ENCODE peak calls at places on chromosomes 13 and 19, in ten cellular contexts. O is osteoblast, A is heart right ventricle, T is glutamatergic neuron, M is cardiac muscle cell, X is lower leg skin, F is left lung, Q is endothelial cell of umbilical vein, Y is neural crest cell, Z is fibroblast of pulmonary artery. H is an unnamed sample.

GRCh38 chr13:49540552-49540951 is 44.8 kb downstream of the PHF11 start:
- DNase-seq in O (no peak), Y (no peak), A (no peak), F (no peak), Z (peak), M (no peak), X (no peak), T (no peak), Q (peak), H (no peak)

GRCh38 chr13:107874456-107874855 is 340.9 kb downstream of the LIG4 start:
- DNase-seq in Q (no peak), F (no peak), A (no peak), X (no peak), O (no peak), T (no peak), M (no peak), Z (no peak), Y (no peak), H (no peak)

GRCh38 chr13:36736119-36736726 is 62.4 kb downstream of the SERTM1 start:
- DNase-seq in A (no peak), M (peak), Z (peak), F (no peak), Q (peak), X (no peak), T (peak), Y (peak), O (peak), H (no peak)

GRCh38 chr19:58468216-58468839 is 1.4 kb downstream of the ZNF324 start:
- DNase-seq in Q (no peak), A (no peak), O (peak), T (no peak), F (no peak), M (no peak), Z (no peak), Y (no peak), X (no peak), H (no peak)

GRCh38 chr19:52291781-52292180 is 5.2 kb upstream of the ZNF480 start:
- DNase-seq in O (no peak), M (no peak), F (no peak), T (no peak), Z (no peak), X (no peak), A (no peak), Y (no peak), Q (no peak), H (no peak)

GRCh38 chr19:814108-815078 is 7.4 kb downstream of the PLPPR3 start:
- DNase-seq in X (no peak), Q (no peak), F (no peak), Z (no peak), A (no peak), Y (peak), M (no peak), T (no peak), O (peak), H (no peak)

GRCh38 chr13:39531646-39532045 is 71.3 kb downstream of the LHFPL6 start:
- DNase-seq in Z (peak), F (no peak), Q (no peak), A (no peak), T (no peak), Y (no peak), M (no peak), X (no peak), O (peak), H (no peak)

GRCh38 chr13:29039212-29039611 is 219.1 kb downstream of the MTUS2 start:
- DNase-seq in Y (no peak), T (no peak), Q (no peak), Z (no peak), X (no peak), O (no peak), M (no peak), F (no peak), A (no peak), H (no peak)

GRCh38 chr13:97359181-97360057 is 74.5 kb upstream of the RAP2A start:
- DNase-seq in M (peak), F (no peak), Y (peak), T (peak), O (peak), X (no peak), Q (peak), Z (peak), A (no peak), H (peak)

GRCh38 chr19:973726-974563 is 10.2 kb upstream of the WDR18 start:
- DNase-seq in Y (no peak), A (no peak), F (no peak), T (peak), Q (no peak), X (no peak), Z (no peak), O (no peak), M (no peak), H (no peak)

GRCh38 chr19:44845286-44845611 is 848 bp upstream of the NECTIN2 start:
- DNase-seq in M (no peak), Z (no peak), Y (no peak), X (no peak), O (no peak), A (peak), Q (no peak), T (no peak), F (no peak), H (no peak)

GRCh38 chr13:21997726-21998125 is 326.9 kb downstream of the FGF9 start:
- DNase-seq in M (no peak), O (no peak), F (no peak), A (no peak), X (no peak), Y (no peak), Z (no peak), Q (no peak), T (no peak), H (no peak)

GRCh38 chr19:49231389-49231788 is 73.8 kb downstream of the TRPM4 start:
- DNase-seq in T (no peak), A (no peak), Q (no peak), O (no peak), Z (no peak), M (no peak), Y (no peak), X (no peak), F (no peak), H (no peak)

GRCh38 chr19:46546194-46546896 is 50.7 kb upstream of the PNMA8B start:
- DNase-seq in Q (peak), Y (no peak), O (no peak), Z (peak), X (peak), F (no peak), M (peak), T (peak), A (no peak), H (no peak)

GRCh38 chr19:3506384-3507340 is 551 bp downstream of the FZR1 start:
- DNase-seq in O (peak), F (peak), T (no peak), A (no peak), Y (no peak), Z (no peak), X (peak), M (peak), Q (peak), H (no peak)

GRCh38 chr19:30407310-30407709 is 35.1 kb downstream of the ZNF536 start:
- DNase-seq in A (no peak), T (no peak), M (no peak), X (peak), Z (no peak), O (no peak), Y (no peak), F (no peak), Q (no peak), H (no peak)

GRCh38 chr19:30408734-30409301 is 36.6 kb downstream of the ZNF536 start:
- DNase-seq in X (no peak), Q (no peak), Y (no peak), Z (no peak), O (no peak), F (no peak), M (no peak), A (no peak), T (no peak), H (no peak)

GRCh38 chr19:30403583-30403982 is 31.4 kb downstream of the ZNF536 start:
- DNase-seq in M (no peak), A (no peak), Q (no peak), O (no peak), T (no peak), F (no peak), Z (no peak), X (no peak), Y (no peak), H (no peak)

GRCh38 chr19:30402790-30403189 is 30.6 kb downstream of the ZNF536 start:
- DNase-seq in X (peak), T (no peak), F (no peak), Q (no peak), M (no peak), A (no peak), Y (no peak), Z (no peak), O (no peak), H (no peak)

DNA sequence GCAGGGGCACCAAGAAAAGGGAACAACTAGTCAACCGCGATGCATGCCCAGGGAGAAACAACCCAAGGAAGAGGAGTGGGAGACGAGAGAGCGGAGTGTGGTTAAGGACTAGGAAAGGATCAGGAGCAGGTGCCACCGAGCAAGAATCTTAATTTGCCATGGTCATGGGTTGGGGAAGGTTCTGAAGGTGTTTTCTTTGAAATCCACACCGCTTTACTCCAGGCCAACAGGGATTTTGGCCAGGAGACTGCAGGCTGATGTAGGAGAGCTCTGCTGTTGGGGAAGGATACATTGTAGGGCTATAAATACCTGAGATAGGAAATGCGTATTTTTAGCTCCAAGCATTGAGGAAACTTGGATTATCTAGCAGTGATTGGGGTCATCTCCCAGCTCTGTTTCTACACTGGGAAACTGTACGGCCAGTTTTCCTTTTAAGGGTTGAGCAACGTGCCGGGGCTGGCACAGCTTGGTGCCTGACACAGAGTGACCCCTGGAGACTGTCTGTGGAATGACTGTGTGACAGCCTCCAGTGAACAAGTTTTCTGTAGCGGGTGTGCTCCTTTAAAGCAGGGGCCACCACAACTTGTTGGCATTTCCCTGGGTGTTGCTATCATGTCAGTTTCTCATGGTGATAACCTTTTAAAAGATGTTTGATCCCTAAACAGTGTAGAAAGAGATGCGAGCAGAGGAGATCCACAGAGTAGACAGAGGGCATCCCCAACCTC is 34.2 kb downstream of the ZNF536 start:
- DNase-seq in T (no peak), M (peak), F (no peak), Y (peak), Z (no peak), Q (no peak), A (peak), O (no peak), X (peak), H (no peak)
- TF ChIP-seq CTCF in T (no peak), M (no peak), F (no peak), Y (peak), Z (no peak), Q (no peak), A (peak), O (no peak), X (no peak), H (no peak)

GRCh38 chr19:10655457-10656312 is 1.5 kb downstream of the ILF3 start:
- DNase-seq in T (peak), Y (no peak), A (no peak), Q (peak), M (peak), O (no peak), F (no peak), Z (peak), X (no peak), H (no peak)
- TF ChIP-seq CTCF in T (no peak), Y (no peak), A (no peak), Q (peak), M (no peak), O (peak), F (no peak), Z (no peak), X (no peak), H (no peak)

GRCh38 chr13:30862707-30863106 is 43.4 kb upstream of the MEDAG start:
- DNase-seq in T (no peak), Y (no peak), A (peak), O (peak), X (peak), F (no peak), Q (no peak), Z (no peak), M (no peak), H (no peak)
- TF ChIP-seq CTCF in T (no peak), Y (no peak), A (no peak), O (no peak), X (no peak), F (no peak), Q (no peak), Z (no peak), M (no peak), H (no peak)

GRCh38 chr19:41795031-41795461 is 1.3 kb upstream of the CEACAM3 start:
- DNase-seq in Y (peak), Z (peak), A (no peak), X (no peak), Q (peak), T (peak), O (no peak), M (peak), F (no peak), H (peak)
- TF ChIP-seq CTCF in Y (peak), Z (peak), A (peak), X (no peak), Q (peak), T (peak), O (peak), M (peak), F (peak), H (peak)

GRCh38 chr19:5850189-5850588 is 1.1 kb downstream of the FUT3 start:
- DNase-seq in O (no peak), A (no peak), T (no peak), Y (no peak), Q (no peak), M (no peak), X (no peak), Z (no peak), F (no peak), H (no peak)
- TF ChIP-seq CTCF in O (no peak), A (no peak), T (no peak), Y (no peak), Q (no peak), M (no peak), X (no peak), Z (no peak), F (no peak), H (no peak)